ENCODE peak calls at places on chromosomes 2 and 18, in six cellular contexts. E is colonic mucosa, O is ovary, W is K562, N is adrenal gland, G is endothelial cell of umbilical vein. V is an unnamed sample.

GRCh38 chr2:85988210-85988913 is 99.6 kb upstream of the ST3GAL5 start:
- DNase-seq in E (peak; percentile 19), O (no peak), W (no peak), G (no peak), N (peak; percentile 41), V (no peak)

GRCh38 chr18:79921984-79922965 is 29.2 kb downstream of the SLC66A2 start:
- DNase-seq in G (no peak), O (peak; percentile 9), W (no peak), N (no peak), E (peak; percentile 12), V (no peak)

GRCh38 chr2:126908721-126909177 is 10.1 kb downstream of the TEX51 start:
- DNase-seq in O (no peak), W (no peak), E (peak; percentile 12), G (no peak), N (no peak), V (no peak)

GRCh38 chr2:122866095-122866494 is 1110.6 kb downstream of the TSN start:
- DNase-seq in O (no peak), W (no peak), N (no peak), E (no peak), G (no peak), V (no peak)

GRCh38 chr2:133972786-133973185 is 281.1 kb upstream of the MGAT5 start:
- DNase-seq in W (no peak), E (no peak), O (peak; percentile 30), N (no peak), G (no peak), V (no peak)

GRCh38 chr2:62586981-62587380 is 81.0 kb upstream of the TMEM17 start:
- DNase-seq in G (no peak), O (no peak), W (no peak), E (no peak), N (no peak), V (no peak)

GRCh38 chr18:48409591-48410094 is 460 bp upstream of the ZBTB7C start:
- DNase-seq in N (peak; percentile 73), G (peak; percentile 12), O (peak; percentile 61), W (peak; percentile 36), E (peak; percentile 24), V (peak; percentile 85)

GRCh38 chr2:55232863-55233657 is 572 bp downstream of the RPS27A start:
- DNase-seq in E (peak; percentile 41), N (peak; percentile 48), W (peak; percentile 50), G (peak; percentile 40), O (peak; percentile 60), V (peak; percentile 73)

GRCh38 chr2:26607698-26608097 is 33.5 kb downstream of the CIB4 start:
- DNase-seq in O (no peak), G (no peak), W (no peak), E (no peak), N (peak; percentile 16), V (no peak)

GRCh38 chr2:236991874-236992273 is 93.8 kb upstream of the COPS8 start:
- DNase-seq in W (no peak), G (no peak), O (no peak), N (no peak), E (no peak), V (no peak)

GRCh38 chr2:199446996-199447395 is 10.7 kb downstream of the SATB2 start:
- DNase-seq in E (no peak), G (no peak), W (no peak), N (no peak), O (no peak), V (no peak)

GRCh38 chr2:204849887-204850286 is 304.6 kb downstream of the PARD3B start:
- DNase-seq in G (no peak), O (no peak), W (no peak), E (no peak), N (no peak), V (no peak)

GRCh38 chr2:211333377-211333776 is 777.0 kb downstream of the CPS1 start:
- DNase-seq in O (no peak), N (no peak), W (no peak), G (no peak), E (no peak), V (no peak)

GRCh38 chr18:76519156-76519549 is 24.1 kb upstream of the ZNF516 start:
- DNase-seq in E (no peak), N (no peak), O (no peak), G (peak; percentile 7), W (no peak), V (no peak)

GRCh38 chr2:68155618-68156017 is 2.1 kb upstream of the PNO1 start:
- DNase-seq in G (no peak), N (no peak), O (no peak), E (no peak), W (no peak), V (no peak)
- H3K4me1 ChIP-seq in G (peaks cover 31% of the 10 kb centered on the region), N (peaks cover 23% of the 10 kb centered on the region), O (peaks cover 2% of the 10 kb centered on the region), E (peaks cover 6% of the 10 kb centered on the region), W (peaks cover 9% of the 10 kb centered on the region), V (peaks cover 9% of the 10 kb centered on the region)

GRCh38 chr2:229673676-229674075 is 40.7 kb downstream of the DNER start:
- DNase-seq in N (no peak), O (no peak), W (no peak), G (no peak), E (no peak), V (no peak)
- H3K4me3 ChIP-seq in N (no peak overlapping the region), O (no peak overlapping the region), W (no peak overlapping the region), G (no peak overlapping the region), E (no peak overlapping the region), V (no peak overlapping the region)

GRCh38 chr2:65655000-65655399 is 222.6 kb upstream of the SPRED2 start:
- DNase-seq in W (no peak), E (no peak), O (no peak), G (no peak), N (no peak), V (no peak)

GRCh38 chr2:65658871-65659270 is 226.5 kb upstream of the SPRED2 start:
- DNase-seq in G (no peak), O (no peak), E (no peak), W (no peak), N (no peak), V (no peak)

GRCh38 chr2:65658253-65658652 is 225.9 kb upstream of the SPRED2 start:
- DNase-seq in N (no peak), O (no peak), G (no peak), W (no peak), E (no peak), V (no peak)

GRCh38 chr2:65656152-65656718 is 223.8 kb upstream of the SPRED2 start:
- DNase-seq in G (no peak), O (no peak), N (no peak), E (no peak), W (no peak), V (no peak)

GRCh38 chr2:65654496-65654895 is 222.1 kb upstream of the SPRED2 start:
- DNase-seq in O (no peak), N (no peak), E (no peak), G (no peak), W (no peak), V (no peak)
- H3K4me1 ChIP-seq in O (peaks cover 1% of the 10 kb centered on the region), N (no peaks in the 10 kb centered on the region), E (no peaks in the 10 kb centered on the region), G (no peaks in the 10 kb centered on the region), W (no peaks in the 10 kb centered on the region), V (no peaks in the 10 kb centered on the region)

GRCh38 chr2:97662386-97662894 is 1.4 kb downstream of the ACTR1B start:
- DNase-seq in N (no peak), W (peak; percentile 45), O (no peak), G (no peak), E (no peak), V (no peak)

GRCh38 chr2:97662895-97663625 is 784 bp downstream of the ACTR1B start:
- DNase-seq in N (peak; percentile 74), O (peak; percentile 76), E (peak; percentile 81), W (peak; percentile 66), G (peak; percentile 65), V (peak; percentile 78)

GRCh38 chr2:97663626-97663961 is 250 bp downstream of the ACTR1B start:
- DNase-seq in E (no peak), O (no peak), G (no peak), N (no peak), W (no peak), V (no peak)

GRCh38 chr2:97660775-97661417 is 2.9 kb downstream of the ACTR1B start:
- DNase-seq in N (no peak), O (no peak), E (no peak), W (no peak), G (no peak), V (no peak)

DNA sequence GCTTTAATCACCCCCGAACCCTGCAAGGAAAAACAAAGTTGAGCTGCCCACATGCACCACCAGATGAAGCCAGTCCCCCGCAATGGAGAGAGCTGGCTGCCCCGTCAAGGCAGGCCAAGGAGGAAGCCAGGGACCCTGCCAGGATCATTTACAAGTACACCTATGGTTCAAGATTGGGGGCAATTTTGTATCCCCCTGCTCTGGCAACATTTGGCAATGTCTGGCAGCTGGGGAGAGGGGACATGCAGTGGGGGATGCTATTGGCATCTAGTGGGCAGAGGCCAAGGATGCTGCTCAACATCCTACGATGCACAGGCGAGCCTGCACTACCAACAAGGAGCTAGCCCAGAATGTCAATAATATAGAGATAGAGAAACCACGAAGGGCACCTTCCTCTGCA is 1.9 kb downstream of the ACTR1B start:
- DNase-seq in N (no peak), E (no peak), W (no peak), O (no peak), G (no peak), V (no peak)
- H3K4me3 ChIP-seq in N (no peak overlapping the region), E (no peak overlapping the region), W (peak overlapping the region; percentile 66), O (peak overlapping the region; percentile 66), G (no peak overlapping the region), V (no peak overlapping the region)

GRCh38 chr18:41974661-41975286 is 19.7 kb downstream of the PIK3C3 start:
- DNase-seq in N (no peak), G (no peak), E (no peak), W (no peak), O (no peak), V (no peak)
- H3K4me1 ChIP-seq in N (no peaks in the 10 kb centered on the region), G (no peaks in the 10 kb centered on the region), E (no peaks in the 10 kb centered on the region), W (no peaks in the 10 kb centered on the region), O (no peaks in the 10 kb centered on the region), V (no peaks in the 10 kb centered on the region)

GRCh38 chr18:12005542-12006487 is 24.5 kb downstream of the IMPA2 start:
- DNase-seq in O (no peak), E (no peak), N (no peak), G (no peak), W (no peak), V (peak; percentile 76)
- H3K4me3 ChIP-seq in O (no peak overlapping the region), E (no peak overlapping the region), N (no peak overlapping the region), G (no peak overlapping the region), W (no peak overlapping the region), V (no peak overlapping the region)

GRCh38 chr2:101754613-101755012 is 57.1 kb downstream of the MAP4K4 start:
- DNase-seq in O (no peak), W (no peak), G (no peak), N (no peak), E (no peak), V (no peak)

GRCh38 chr2:101758001-101758400 is 60.5 kb downstream of the MAP4K4 start:
- DNase-seq in G (no peak), O (no peak), N (no peak), W (no peak), E (no peak), V (no peak)

GRCh38 chr2:101753720-101754490 is 56.4 kb downstream of the MAP4K4 start:
- DNase-seq in W (no peak), G (no peak), N (no peak), E (no peak), O (no peak), V (no peak)

GRCh38 chr2:101759162-101759561 is 61.7 kb downstream of the MAP4K4 start:
- DNase-seq in O (no peak), E (no peak), G (peak; percentile 95), W (no peak), N (no peak), V (no peak)

GRCh38 chr2:101756266-101756665 is 58.8 kb downstream of the MAP4K4 start:
- DNase-seq in O (no peak), W (no peak), G (no peak), E (no peak), N (no peak), V (no peak)
- H3K4me1 ChIP-seq in O (peaks cover 21% of the 10 kb centered on the region), W (peaks cover 8% of the 10 kb centered on the region), G (peaks cover 45% of the 10 kb centered on the region), E (no peaks in the 10 kb centered on the region), N (peaks cover 25% of the 10 kb centered on the region), V (peaks cover 11% of the 10 kb centered on the region)

V was measured in thyroid gland.